ENCODE peak calls at places on chromosomes 6 and 20, in four cellular contexts. H, M, F and Q are unnamed samples.

GRCh38 chr6:41039060-41039998 is at the start of gene UNC5CL:
- DNase-seq in H (peak; percentile 61), M (peak; percentile 78), F (peak; percentile 73), Q (no peak)

GRCh38 chr6:93468291-93468690 is 48.9 kb upstream of the EPHA7 start:
- DNase-seq in H (no peak), M (no peak), F (no peak), Q (no peak)

GRCh38 chr6:159729598-159729997 is 2.3 kb downstream of the WTAP start:
- DNase-seq in H (no peak), M (no peak), F (no peak), Q (no peak)

GRCh38 chr6:32223258-32224235 is at the start of gene NOTCH4:
- DNase-seq in H (no peak), M (no peak), F (no peak), Q (no peak)

GRCh38 chr6:79864001-79864400 is 83.4 kb downstream of the ELOVL4 start:
- DNase-seq in H (no peak), M (no peak), F (no peak), Q (no peak)

GRCh38 chr6:117601811-117602150 is 530 bp downstream of the GOPC start:
- DNase-seq in H (no peak), M (no peak), F (no peak), Q (no peak)

GRCh38 chr6:82712826-82713225 is 349.2 kb downstream of the TPBG start:
- DNase-seq in H (no peak), M (no peak), F (no peak), Q (no peak)

GRCh38 chr20:3221398-3222226 is 12.3 kb downstream of the ITPA start:
- DNase-seq in H (no peak), M (peak; percentile 48), F (no peak), Q (no peak)